ENCODE peak calls at places on chromosomes 5 and 9, in nine cellular contexts. O, Z, X, J, M, K, V, A and H are unnamed samples. For H3K27me3, the result is how much of the 10 kb centered on the place peaks cover.

GRCh38 chr5:14374100-14374499 is 207.5 kb upstream of the OTULINL start:
- DNase-seq in O (no peak), Z (no peak), X (no peak), J (no peak), M (no peak), K (no peak), V (no peak), A (no peak), H (no peak)

GRCh38 chr9:121773286-121773953 is 122.0 kb downstream of the DAB2IP start:
- DNase-seq in O (no peak), Z (no peak), X (no peak), J (no peak), M (peak), K (peak), V (no peak), A (no peak), H (no peak)

GRCh38 chr5:179176166-179176565 is 116.0 kb downstream of the ZNF354C start:
- DNase-seq in O (no peak), Z (no peak), X (peak), J (no peak), M (no peak), K (peak), V (no peak), A (no peak), H (no peak)

GRCh38 chr5:137470111-137470920 is 28.8 kb downstream of the SPOCK1 start:
- DNase-seq in O (peak), Z (peak), X (no peak), J (no peak), M (no peak), K (no peak), V (peak), A (no peak), H (peak)

GRCh38 chr5:65262590-65263189 is 219.0 kb downstream of the ADAMTS6 start:
- DNase-seq in O (peak), Z (no peak), X (no peak), J (no peak), M (no peak), K (no peak), V (peak), A (no peak), H (no peak)

GRCh38 chr5:64900618-64901017 is 131.9 kb downstream of the CWC27 start:
- DNase-seq in O (no peak), Z (peak), X (no peak), J (no peak), M (no peak), K (no peak), V (no peak), A (no peak), H (no peak)

GRCh38 chr5:163105456-163105855 is 331.9 kb upstream of the CCNG1 start:
- DNase-seq in O (peak), Z (peak), X (no peak), J (no peak), M (no peak), K (no peak), V (peak), A (no peak), H (peak)

GRCh38 chr9:131739192-131739961 is 499 bp downstream of the RAPGEF1 start:
- DNase-seq in O (peak), Z (peak), X (peak), J (no peak), M (peak), K (peak), V (no peak), A (no peak), H (peak)

GRCh38 chr5:38603691-38604090 is 47.2 kb upstream of the LIFR start:
- DNase-seq in O (no peak), Z (peak), X (no peak), J (no peak), M (no peak), K (no peak), V (peak), A (no peak), H (no peak)

GRCh38 chr9:16521868-16522381 is 348.5 kb downstream of the BNC2 start:
- DNase-seq in O (peak), Z (peak), X (peak), J (no peak), M (peak), K (no peak), V (peak), A (no peak), H (peak)

GRCh38 chr9:69122391-69123141 is 51.5 kb upstream of the TJP2 start:
- DNase-seq in O (peak), Z (peak), X (no peak), J (no peak), M (no peak), K (no peak), V (peak), A (no peak), H (no peak)

GRCh38 chr5:95235439-95235982 is 49.4 kb downstream of the MCTP1 start:
- DNase-seq in O (no peak), Z (no peak), X (no peak), J (no peak), M (no peak), K (no peak), V (no peak), A (no peak), H (no peak)

GRCh38 chr9:77215874-77216273 is 38.5 kb downstream of the VPS13A start:
- DNase-seq in O (peak), Z (no peak), X (no peak), J (no peak), M (no peak), K (no peak), V (no peak), A (no peak), H (no peak)

GRCh38 chr9:17725399-17726010 is 146.6 kb downstream of the SH3GL2 start:
- DNase-seq in O (no peak), Z (peak), X (no peak), J (no peak), M (no peak), K (no peak), V (no peak), A (no peak), H (no peak)

GRCh38 chr5:132055808-132056609 is 4.4 kb upstream of the IL3 start:
- DNase-seq in O (no peak), Z (no peak), X (peak), J (no peak), M (peak), K (peak), V (no peak), A (peak), H (no peak)

GRCh38 chr9:94083384-94083783 is 880 bp upstream of the PTPDC1 start:
- DNase-seq in O (no peak), Z (no peak), X (no peak), J (no peak), M (no peak), K (no peak), V (no peak), A (no peak), H (no peak)

GRCh38 chr9:110152704-110153374 is 55.1 kb downstream of the C9orf152 start:
- DNase-seq in O (peak), Z (peak), X (no peak), J (no peak), M (no peak), K (no peak), V (no peak), A (no peak), H (no peak)

GRCh38 chr5:58024151-58024550 is 435.7 kb downstream of the PLK2 start:
- DNase-seq in O (no peak), Z (no peak), X (no peak), J (no peak), M (no peak), K (no peak), V (no peak), A (no peak), H (no peak)

GRCh38 chr9:83749706-83750105 is 41.9 kb upstream of the UBQLN1 start:
- DNase-seq in O (no peak), Z (no peak), X (no peak), J (no peak), M (no peak), K (no peak), V (no peak), A (no peak), H (no peak)

GRCh38 chr9:7570107-7570720 is 229.4 kb downstream of the DMAC1 start:
- DNase-seq in O (peak), Z (peak), X (no peak), J (peak), M (no peak), K (no peak), V (peak), A (peak), H (peak)

GRCh38 chr5:116378007-116378831 is 196.4 kb downstream of the SEMA6A start:
- DNase-seq in O (no peak), Z (no peak), X (no peak), J (no peak), M (no peak), K (no peak), V (no peak), A (no peak), H (no peak)

GRCh38 chr5:172280937-172281336 is 2.6 kb downstream of the UBTD2 start:
- DNase-seq in O (peak), Z (peak), X (no peak), J (no peak), M (no peak), K (no peak), V (peak), A (no peak), H (peak)

GRCh38 chr9:128384801-128385492 is 13.8 kb downstream of the URM1 start:
- DNase-seq in O (peak), Z (no peak), X (no peak), J (no peak), M (no peak), K (no peak), V (no peak), A (no peak), H (no peak)

GRCh38 chr5:6814816-6815215 is 101.6 kb downstream of the TENT4A start:
- DNase-seq in O (no peak), Z (no peak), X (no peak), J (no peak), M (no peak), K (no peak), V (no peak), A (no peak), H (no peak)

GRCh38 chr5:120297621-120298020 is 166.5 kb upstream of the PRR16 start:
- DNase-seq in O (peak), Z (no peak), X (no peak), J (no peak), M (no peak), K (no peak), V (peak), A (no peak), H (no peak)

GRCh38 chr5:33941090-33941489 is 4.9 kb downstream of the RXFP3 start:
- DNase-seq in O (no peak), Z (no peak), X (no peak), J (no peak), M (no peak), K (no peak), V (no peak), A (no peak), H (no peak)
- H3K27me3 ChIP-seq in O (half or more), Z (under half), X (half or more), J (under half), M (half or more), K (half or more), V (under half), A (under half), H (half or more)

GRCh38 chr5:1570975-1571374 is 47.2 kb upstream of the LPCAT1 start:
- DNase-seq in O (no peak), Z (peak), X (no peak), J (no peak), M (no peak), K (no peak), V (no peak), A (no peak), H (no peak)

GRCh38 chr5:1564182-1564748 is 40.5 kb upstream of the LPCAT1 start:
- DNase-seq in O (peak), Z (peak), X (peak), J (no peak), M (peak), K (no peak), V (peak), A (no peak), H (peak)

GRCh38 chr5:1565737-1566734 is 42.3 kb upstream of the LPCAT1 start:
- DNase-seq in O (no peak), Z (no peak), X (no peak), J (no peak), M (no peak), K (no peak), V (no peak), A (no peak), H (peak)

GRCh38 chr5:1564824-1565736 is 41.3 kb upstream of the LPCAT1 start:
- DNase-seq in O (no peak), Z (peak), X (no peak), J (no peak), M (no peak), K (no peak), V (no peak), A (no peak), H (no peak)

GRCh38 chr5:1568201-1568979 is 44.6 kb upstream of the LPCAT1 start:
- DNase-seq in O (peak), Z (peak), X (no peak), J (no peak), M (no peak), K (no peak), V (peak), A (no peak), H (peak)
- H3K4me3 ChIP-seq in O (no peak), Z (no peak), X (no peak), J (no peak), M (no peak), K (no peak), V (no peak), A (no peak), H (no peak)

DNA sequence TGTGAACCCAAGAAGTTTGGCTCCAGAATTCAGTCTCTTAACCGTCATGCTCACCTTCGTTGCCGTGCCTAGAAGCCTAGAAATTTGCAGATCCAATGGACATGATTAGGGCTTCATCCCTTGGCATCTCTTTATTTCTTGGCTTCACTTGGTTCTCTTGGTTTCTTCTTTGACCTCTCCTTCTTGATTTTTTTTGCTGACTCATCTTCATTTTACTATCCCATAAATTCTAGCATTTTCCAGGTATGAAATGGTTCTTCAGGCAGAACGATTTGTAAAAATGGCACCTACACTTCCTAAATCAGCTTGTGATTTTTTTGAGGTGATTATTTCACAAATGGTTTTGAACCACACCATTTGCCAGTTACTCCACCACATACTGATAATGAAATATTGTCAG is 8.6 kb upstream of the NREP start:
- DNase-seq in O (no peak), Z (no peak), X (no peak), J (no peak), M (no peak), K (no peak), V (no peak), A (no peak), H (no peak)
- H3K27me3 ChIP-seq in O (under half), Z (under half), X (under half), J (under half), M (under half), K (under half), V (under half), A (under half), H (under half)

DNA sequence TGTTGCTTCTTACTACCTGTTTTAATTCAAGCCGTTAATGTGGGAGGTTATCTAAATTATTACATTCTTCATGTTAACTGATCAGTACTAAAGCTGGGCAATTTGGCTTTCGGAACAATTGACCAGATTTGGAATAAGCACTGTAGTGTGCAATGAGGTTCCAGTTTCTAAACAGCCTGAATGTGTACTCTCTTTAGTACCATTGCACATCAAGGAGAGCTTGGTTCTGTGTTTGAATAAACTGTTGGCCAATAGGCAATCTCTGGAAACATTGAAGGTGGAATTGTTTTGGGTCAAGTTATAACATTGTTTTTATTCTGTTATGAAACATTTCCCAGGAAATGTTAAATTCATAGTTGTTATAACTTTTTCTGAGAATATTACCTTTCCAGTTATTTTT is 105.2 kb downstream of the PBX3 start:
- DNase-seq in O (no peak), Z (no peak), X (no peak), J (no peak), M (no peak), K (no peak), V (no peak), A (no peak), H (no peak)
- H3K4me3 ChIP-seq in O (no peak), Z (no peak), X (no peak), J (no peak), M (no peak), K (no peak), V (no peak), A (no peak), H (no peak)

DNA sequence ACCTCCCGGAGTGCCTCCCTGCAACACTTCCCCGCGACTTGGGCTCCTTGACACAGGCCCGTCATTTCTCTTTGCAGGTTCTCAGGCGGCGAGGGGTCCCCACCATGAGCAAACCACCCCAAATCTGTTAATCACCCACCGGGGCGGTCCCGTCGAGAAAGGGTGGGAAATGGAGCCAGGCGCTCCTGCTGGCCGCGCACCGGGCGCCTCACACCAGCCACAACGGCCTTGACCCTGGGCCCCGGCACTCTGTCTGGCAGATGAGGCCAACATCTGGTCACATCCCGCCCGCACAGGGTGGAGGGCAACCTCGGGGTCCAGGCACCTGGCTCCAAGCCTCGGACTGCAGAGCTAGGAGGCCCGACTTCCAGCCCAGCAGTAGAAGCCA is 776 bp upstream of the TERT start:
- DNase-seq in O (no peak), Z (no peak), X (peak), J (no peak), M (peak), K (peak), V (no peak), A (no peak), H (no peak)
- H3K27me3 ChIP-seq in O (under half), Z (under half), X (half or more), J (under half), M (half or more), K (half or more), V (under half), A (under half), H (under half)

GRCh38 chr5:142013734-142014495 is 1.1 kb upstream of the GNPDA1 start:
- DNase-seq in O (peak), Z (peak), X (no peak), J (no peak), M (peak), K (no peak), V (peak), A (no peak), H (peak)
- H3K4me3 ChIP-seq in O (no peak), Z (no peak), X (no peak), J (no peak), M (peak), K (no peak), V (no peak), A (no peak), H (peak)

DNA sequence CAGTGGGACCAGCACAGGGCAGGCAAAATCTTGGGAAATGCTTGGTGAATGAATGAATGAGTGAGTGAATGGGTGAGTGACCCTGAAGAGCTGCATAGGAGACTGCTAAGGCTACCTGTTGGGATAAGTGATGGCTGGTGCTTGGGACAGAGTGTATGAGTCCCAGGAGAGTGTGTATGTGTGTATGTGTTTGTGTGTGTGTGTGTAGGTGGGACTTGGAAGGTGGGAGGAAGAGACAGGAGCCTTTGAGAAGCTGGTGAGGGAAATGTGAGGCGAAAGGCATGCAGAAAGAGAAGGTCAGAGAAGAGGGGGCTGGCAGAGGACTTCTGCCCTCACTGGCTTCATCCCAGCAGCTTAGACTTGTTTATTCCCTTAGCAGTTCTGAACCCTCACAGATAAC is 33.3 kb upstream of the FOXE1 start:
- DNase-seq in O (no peak), Z (no peak), X (no peak), J (no peak), M (no peak), K (no peak), V (no peak), A (no peak), H (no peak)
- H3K27me3 ChIP-seq in O (under half), Z (under half), X (under half), J (under half), M (half or more), K (half or more), V (under half), A (under half), H (under half)